ENCODE peak calls at places on chromosome 6, in eight cellular contexts. X is D721Med, G is endothelial cell of umbilical vein, Q is GM10248, M is coronary artery, C is HFF-Myc, Z is GM12878, D is choroid plexus epithelial cell. W is an unnamed sample.

GRCh38 chr6:66930559-66931290 is 1223.7 kb upstream of the EYS start:
- DNase-seq in C (no peak), M (no peak), Z (no peak), X (no peak), D (peak; percentile 76), G (no peak), Q (no peak), W (no peak)

GRCh38 chr6:2733324-2733723 is 17.4 kb downstream of the MYLK4 start:
- DNase-seq in M (no peak), Z (peak; percentile 84), C (no peak), X (no peak), Q (peak; percentile 79), D (peak; percentile 37), G (no peak), W (peak; percentile 82)

GRCh38 chr6:145075425-145075824 is 659.9 kb downstream of the EPM2A start:
- DNase-seq in M (no peak), G (no peak), C (no peak), Z (no peak), X (no peak), D (no peak), Q (no peak), W (no peak)

GRCh38 chr6:72784071-72784470 is 162.2 kb downstream of the KCNQ5 start:
- DNase-seq in M (no peak), G (no peak), C (no peak), X (no peak), D (peak; percentile 13), Q (no peak), Z (no peak), W (no peak)

GRCh38 chr6:39902136-39902535 is 32.1 kb downstream of the MOCS1 start:
- DNase-seq in Q (no peak), C (no peak), M (no peak), G (no peak), D (no peak), X (no peak), Z (no peak), W (no peak)

GRCh38 chr6:56552212-56553130 is 90.2 kb downstream of the DST start:
- DNase-seq in Q (no peak), D (peak; percentile 71), M (no peak), G (no peak), Z (no peak), X (no peak), C (no peak), W (no peak)

GRCh38 chr6:143060354-143060805 is 309 bp upstream of the AIG1 start:
- DNase-seq in G (peak; percentile 82), D (peak; percentile 82), X (no peak), Q (peak; percentile 84), M (peak; percentile 92), Z (peak; percentile 31), C (peak; percentile 26), W (peak; percentile 87)

GRCh38 chr6:169825558-169826225 is 74.3 kb downstream of the ERMARD start:
- DNase-seq in Q (no peak), M (peak; percentile 52), D (no peak), G (no peak), Z (no peak), X (no peak), C (no peak), W (no peak)

GRCh38 chr6:135251416-135251815 is 70.3 kb downstream of the MYB start:
- DNase-seq in Q (no peak), C (no peak), M (no peak), Z (no peak), D (no peak), X (peak; percentile 46), G (no peak), W (no peak)

GRCh38 chr6:35168461-35168861 is 27.3 kb upstream of the TCP11 start:
- DNase-seq in Z (no peak), C (no peak), G (no peak), D (no peak), X (no peak), Q (no peak), M (no peak), W (no peak)

GRCh38 chr6:20744911-20745557 is 210.8 kb downstream of the CDKAL1 start:
- DNase-seq in D (no peak), M (no peak), C (no peak), G (no peak), X (no peak), Z (no peak), Q (no peak), W (no peak)

GRCh38 chr6:43716099-43716498 is 28.5 kb upstream of the MRPS18A start:
- DNase-seq in M (no peak), C (no peak), X (no peak), G (peak; percentile 87), D (peak; percentile 58), Z (no peak), Q (no peak), W (no peak)

GRCh38 chr6:168385380-168385779 is 55.6 kb upstream of the SMOC2 start:
- DNase-seq in Z (no peak), X (no peak), C (no peak), D (no peak), M (no peak), G (no peak), Q (no peak), W (no peak)

GRCh38 chr6:168383062-168383854 is 57.7 kb upstream of the SMOC2 start:
- DNase-seq in Z (no peak), Q (no peak), X (no peak), D (no peak), M (no peak), C (no peak), G (no peak), W (no peak)

GRCh38 chr6:168384045-168385038 is 56.6 kb upstream of the SMOC2 start:
- DNase-seq in Z (no peak), G (no peak), C (no peak), M (no peak), Q (no peak), D (no peak), X (no peak), W (no peak)

GRCh38 chr6:168380956-168381605 is 59.9 kb upstream of the SMOC2 start:
- DNase-seq in X (no peak), D (no peak), Q (no peak), C (no peak), G (no peak), Z (no peak), M (no peak), W (no peak)

GRCh38 chr6:168381726-168382458 is 59.1 kb upstream of the SMOC2 start:
- DNase-seq in D (no peak), C (no peak), M (no peak), G (no peak), X (no peak), Z (no peak), Q (no peak), W (no peak)
- TF ChIP-seq CTCF in D (no peak), C (no peak), M (no peak), G (no peak), X (no peak), Z (no peak), Q (no peak), W (no peak)

GRCh38 chr6:17331238-17331637 is 50.1 kb downstream of the RBM24 start:
- DNase-seq in Q (no peak), D (no peak), M (no peak), X (no peak), C (no peak), G (no peak), Z (no peak), W (no peak)
- TF ChIP-seq CTCF in Q (no peak), D (no peak), M (no peak), X (no peak), C (no peak), G (no peak), Z (no peak), W (no peak)

DNA sequence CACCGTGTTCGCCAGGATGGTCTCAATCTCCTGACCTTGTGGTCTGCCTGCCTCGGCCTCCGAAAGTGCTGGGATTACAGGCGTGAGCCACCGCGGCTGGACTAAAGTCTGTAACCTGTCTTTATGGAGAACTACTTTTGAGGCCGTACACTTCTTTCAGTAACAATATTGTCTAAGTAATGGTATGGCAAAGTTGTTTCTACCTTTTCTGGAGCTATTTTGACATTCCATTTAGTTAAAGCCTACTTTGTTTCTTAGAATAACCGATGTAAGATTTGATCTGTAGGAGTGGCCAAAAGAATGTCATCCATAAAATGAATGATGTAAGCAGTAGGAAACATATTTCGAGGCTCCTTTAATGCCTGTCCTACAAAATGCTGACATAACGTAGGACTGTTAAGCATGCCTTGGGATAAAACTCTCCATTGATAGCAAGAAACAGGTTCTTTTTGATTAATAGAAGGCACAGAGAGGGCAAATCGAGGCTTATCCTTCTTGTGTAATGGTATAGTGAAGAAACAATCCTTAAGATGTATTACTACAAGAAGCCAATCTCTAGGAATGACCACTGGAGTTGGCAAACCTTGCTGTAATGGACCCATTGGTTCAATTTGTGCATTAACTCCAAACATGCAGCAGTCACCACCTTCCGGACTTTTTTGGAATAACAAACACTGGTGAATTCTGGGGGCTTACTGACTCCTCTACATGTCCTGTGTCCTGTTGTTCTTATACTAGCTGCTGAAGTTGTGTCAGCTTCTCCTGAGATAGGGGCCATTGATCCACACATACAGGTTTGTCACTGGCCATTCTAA is 35.9 kb downstream of the HLA-DRA start:
- DNase-seq in C (no peak), M (no peak), Z (no peak), Q (no peak), X (no peak), D (no peak), G (peak; percentile 0), W (no peak)
- TF ChIP-seq CTCF in C (no peak), M (no peak), Z (no peak), Q (no peak), X (no peak), D (no peak), G (no peak), W (no peak)

GRCh38 chr6:131117866-131118265 is 17.4 kb upstream of the AKAP7 start:
- DNase-seq in Q (no peak), X (no peak), D (no peak), Z (no peak), G (no peak), C (no peak), M (no peak), W (no peak)

GRCh38 chr6:131122007-131122406 is 13.3 kb upstream of the AKAP7 start:
- DNase-seq in Q (no peak), M (no peak), C (no peak), Z (no peak), G (no peak), X (no peak), D (no peak), W (no peak)

GRCh38 chr6:131112252-131112651 is 23.0 kb upstream of the AKAP7 start:
- DNase-seq in Z (no peak), G (no peak), M (no peak), C (no peak), X (no peak), Q (no peak), D (no peak), W (no peak)

GRCh38 chr6:131116321-131116720 is 18.9 kb upstream of the AKAP7 start:
- DNase-seq in G (no peak), M (no peak), Q (no peak), D (no peak), Z (no peak), C (no peak), X (no peak), W (no peak)

DNA sequence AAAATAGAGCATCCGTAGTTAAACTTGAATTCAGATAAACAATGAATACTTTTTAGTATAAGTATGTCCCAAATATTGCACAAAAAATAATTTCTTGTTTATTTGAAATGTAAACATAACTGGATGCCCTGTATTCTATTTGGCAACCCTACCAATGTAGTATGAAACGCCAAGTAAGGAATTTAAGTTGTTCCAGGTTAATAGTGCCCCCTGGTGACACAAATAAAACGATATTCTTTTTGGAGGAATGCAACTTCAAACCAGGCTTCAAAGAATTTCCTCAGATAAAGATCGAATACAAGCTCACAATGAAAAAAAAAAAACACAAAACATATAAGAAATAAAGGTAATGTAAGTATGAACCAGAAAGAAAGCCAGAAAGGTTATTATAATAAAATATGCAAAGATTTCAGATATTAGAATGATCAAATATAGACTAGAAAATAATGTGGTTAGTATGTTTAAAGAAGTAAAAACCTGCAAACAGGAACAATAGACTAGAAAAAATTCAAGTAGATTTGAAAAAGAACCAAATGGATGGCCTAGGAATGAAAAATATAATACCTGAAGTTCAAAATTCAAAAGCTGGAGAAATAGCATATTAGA is 18.4 kb upstream of the AKAP7 start:
- DNase-seq in M (no peak), G (peak; percentile 69), D (peak; percentile 78), X (no peak), C (no peak), Q (peak; percentile 22), Z (no peak), W (no peak)
- TF ChIP-seq CTCF in M (peak; percentile 30), G (peak; percentile 10), D (peak; percentile 47), X (peak; percentile 60), C (peak; percentile 24), Q (peak; percentile 49), Z (peak; percentile 2), W (peak; percentile 14)